ENCODE peak calls at places on chromosomes 2 and 18, in four cellular contexts. P is K562, Y is SK-N-SH, O is GM12878. I is an unnamed sample.
A peak's percentile ranks its signal among the peaks of the same experiment; 100 is the strongest.

GRCh38 chr2:10688921-10689807 is 611 bp downstream of the NOL10 start:
- DNase-seq in P (peak; percentile 41), O (no peak), Y (no peak), I (no peak)

GRCh38 chr2:196073521-196073920 is 4.9 kb upstream of the DNAH7 start:
- DNase-seq in O (no peak), P (no peak), Y (no peak), I (no peak)

GRCh38 chr2:3209258-3209657 is 168.4 kb downstream of the EIPR1 start:
- DNase-seq in Y (no peak), O (no peak), P (no peak), I (no peak)

GRCh38 chr2:219022616-219023015 is 18.7 kb downstream of the CFAP65 start:
- DNase-seq in O (no peak), P (no peak), Y (no peak), I (no peak)

GRCh38 chr2:197911667-197912066 is 107.3 kb downstream of the PLCL1 start:
- DNase-seq in P (no peak), Y (no peak), O (no peak), I (no peak)

GRCh38 chr2:142325870-142326269 is 195.1 kb upstream of the LRP1B start:
- DNase-seq in Y (no peak), O (no peak), P (no peak), I (no peak)

GRCh38 chr2:201972621-201973255 is 60.9 kb upstream of the FZD7 start:
- DNase-seq in O (no peak), Y (no peak), P (no peak), I (no peak)

GRCh38 chr2:85920810-85921545 is 32.2 kb upstream of the ST3GAL5 start:
- DNase-seq in P (no peak), Y (no peak), O (no peak), I (no peak)

GRCh38 chr2:188721231-188721630 is 252.9 kb upstream of the COL3A1 start:
- DNase-seq in Y (no peak), P (no peak), O (no peak), I (no peak)

GRCh38 chr2:10320933-10321332 is 18.2 kb downstream of the HPCAL1 start:
- DNase-seq in O (no peak), P (no peak), Y (no peak), I (no peak)

GRCh38 chr2:10103179-10103578 is 19.4 kb upstream of the RRM2 start:
- DNase-seq in O (no peak), P (peak; percentile 50), Y (no peak), I (no peak)

GRCh38 chr2:42053791-42054656 is 6.2 kb downstream of the PKDCC start:
- DNase-seq in Y (no peak), P (no peak), O (no peak), I (peak; percentile 55)

GRCh38 chr2:165810418-165810817 is 16.4 kb upstream of the GALNT3 start:
- DNase-seq in O (no peak), Y (no peak), P (peak; percentile 12), I (no peak)

GRCh38 chr18:456361-456821 is 44.1 kb downstream of the COLEC12 start:
- DNase-seq in P (no peak), Y (no peak), O (no peak), I (no peak)

GRCh38 chr2:202494300-202494699 is 118.2 kb downstream of the BMPR2 start:
- DNase-seq in Y (peak; percentile 72), O (no peak), P (no peak), I (peak; percentile 98)

GRCh38 chr2:176527141-176527901 is 258.1 kb downstream of the MTX2 start:
- DNase-seq in O (no peak), Y (no peak), P (no peak), I (no peak)

GRCh38 chr2:229454934-229455631 is 184.0 kb upstream of the PID1 start:
- DNase-seq in O (no peak), Y (no peak), P (no peak), I (no peak)

GRCh38 chr2:37768491-37768925 is 97.1 kb upstream of the CDC42EP3 start:
- DNase-seq in Y (peak; percentile 12), P (no peak), O (no peak), I (peak; percentile 25)

GRCh38 chr2:76210551-76210950 is 499.8 kb upstream of the GCFC2 start:
- DNase-seq in P (no peak), Y (no peak), O (no peak), I (no peak)

GRCh38 chr2:229133155-229133772 is 137.8 kb downstream of the PID1 start:
- DNase-seq in O (no peak), Y (peak; percentile 35), P (no peak), I (peak; percentile 18)

GRCh38 chr2:27370816-27371620 is 602 bp downstream of the SNX17 start:
- DNase-seq in P (peak; percentile 84), Y (peak; percentile 44), O (peak; percentile 32), I (no peak)

GRCh38 chr2:41926614-41927580 is 120.9 kb upstream of the PKDCC start:
- DNase-seq in Y (no peak), O (no peak), P (no peak), I (no peak)

GRCh38 chr2:46954951-46955571 is 39.5 kb upstream of the MCFD2 start:
- DNase-seq in P (peak; percentile 80), Y (no peak), O (no peak), I (peak; percentile 92)

GRCh38 chr2:228819701-228820100 is 451.4 kb downstream of the PID1 start:
- DNase-seq in Y (no peak), O (no peak), P (no peak), I (no peak)

GRCh38 chr2:113822087-113822805 is 65.8 kb upstream of the SLC35F5 start:
- DNase-seq in O (no peak), P (peak; percentile 53), Y (no peak), I (no peak)

GRCh38 chr2:209431701-209432100 is 7.9 kb downstream of the MAP2 start:
- DNase-seq in O (no peak), P (no peak), Y (no peak), I (no peak)
- TF ChIP-seq MXI1 in O (no peak), P (no peak), Y (no peak), I (no peak)

GRCh38 chr2:64913357-64913869 is 75.8 kb upstream of the SLC1A4 start:
- DNase-seq in O (no peak), P (peak; percentile 43), Y (peak; percentile 20), I (peak; percentile 47)
- TF ChIP-seq MXI1 in O (no peak), P (no peak), Y (no peak), I (no peak)

DNA sequence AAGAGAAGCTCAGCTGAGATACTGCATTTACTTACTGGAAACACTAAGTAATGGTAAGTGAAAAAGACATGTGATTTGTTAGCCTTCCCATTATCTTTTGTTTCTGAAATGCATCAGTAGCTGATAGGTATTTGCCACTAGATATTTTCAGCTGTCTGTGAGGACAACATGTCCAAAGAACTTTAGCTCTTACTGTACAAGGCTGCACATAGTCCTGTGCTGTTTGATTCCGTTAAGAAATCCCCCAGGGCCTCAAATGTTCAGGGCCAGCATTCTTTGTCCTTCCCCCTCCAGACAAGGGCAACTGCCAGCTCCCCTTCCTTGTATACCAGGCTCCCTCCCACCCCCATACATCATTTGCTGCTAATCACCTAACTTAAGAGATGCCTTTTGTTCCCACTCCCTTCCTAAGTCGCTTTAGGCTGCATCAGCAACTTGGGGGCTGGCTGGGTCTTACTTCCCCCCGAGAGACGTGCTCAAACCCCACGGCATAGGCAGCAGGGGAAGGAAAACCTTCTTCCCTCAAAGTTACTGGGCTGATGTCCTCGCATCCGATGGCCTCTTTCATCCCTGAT is 138.7 kb downstream of the CDH20 start:
- DNase-seq in O (no peak), Y (no peak), P (no peak), I (no peak)
- TF ChIP-seq MXI1 in O (no peak), Y (no peak), P (no peak), I (no peak)

GRCh38 chr18:32469190-32469611 is 1.5 kb downstream of the GAREM1 start:
- DNase-seq in Y (peak; percentile 66), O (no peak), P (peak; percentile 4), I (peak; percentile 41)
- TF ChIP-seq MXI1 in Y (peak; percentile 48), O (no peak), P (no peak), I (no peak)

GRCh38 chr18:49021433-49022129 is 70.8 kb upstream of the SMAD7 start:
- DNase-seq in Y (peak; percentile 67), O (peak; percentile 15), P (peak; percentile 70), I (peak; percentile 82)
- TF ChIP-seq MXI1 in Y (no peak), O (no peak), P (no peak), I (peak; percentile 31)

GRCh38 chr2:54952425-54952824 is 97.8 kb downstream of the RTN4 start:
- DNase-seq in Y (no peak), P (peak; percentile 81), O (no peak), I (no peak)

GRCh38 chr2:54950811-54951210 is 99.4 kb downstream of the RTN4 start:
- DNase-seq in P (no peak), O (no peak), Y (no peak), I (no peak)

GRCh38 chr2:54954158-54954557 is 96.1 kb downstream of the RTN4 start:
- DNase-seq in Y (no peak), O (no peak), P (no peak), I (no peak)

GRCh38 chr2:54954705-54955357 is 95.4 kb downstream of the RTN4 start:
- DNase-seq in Y (peak; percentile 36), O (no peak), P (peak; percentile 56), I (no peak)

GRCh38 chr2:54952978-54953456 is 97.2 kb downstream of the RTN4 start:
- DNase-seq in O (no peak), P (no peak), Y (no peak), I (no peak)
- TF ChIP-seq MXI1 in O (no peak), P (no peak), Y (no peak), I (no peak)

GRCh38 chr18:44884446-44884845 is 203.8 kb downstream of the SETBP1 start:
- DNase-seq in P (no peak), Y (no peak), O (no peak), I (no peak)
- TF ChIP-seq MXI1 in P (no peak), Y (no peak), O (no peak), I (no peak)

GRCh38 chr2:239926587-239927234 is 98.4 kb downstream of the NDUFA10 start:
- DNase-seq in O (no peak), P (peak; percentile 34), Y (no peak), I (no peak)

GRCh38 chr2:239927424-239927981 is 97.6 kb downstream of the NDUFA10 start:
- DNase-seq in O (no peak), Y (no peak), P (peak; percentile 77), I (peak; percentile 75)

GRCh38 chr2:239930378-239930777 is 94.8 kb downstream of the NDUFA10 start:
- DNase-seq in Y (no peak), O (no peak), P (no peak), I (no peak)

GRCh38 chr2:239929504-239929903 is 95.6 kb downstream of the NDUFA10 start:
- DNase-seq in Y (no peak), P (no peak), O (no peak), I (no peak)

DNA sequence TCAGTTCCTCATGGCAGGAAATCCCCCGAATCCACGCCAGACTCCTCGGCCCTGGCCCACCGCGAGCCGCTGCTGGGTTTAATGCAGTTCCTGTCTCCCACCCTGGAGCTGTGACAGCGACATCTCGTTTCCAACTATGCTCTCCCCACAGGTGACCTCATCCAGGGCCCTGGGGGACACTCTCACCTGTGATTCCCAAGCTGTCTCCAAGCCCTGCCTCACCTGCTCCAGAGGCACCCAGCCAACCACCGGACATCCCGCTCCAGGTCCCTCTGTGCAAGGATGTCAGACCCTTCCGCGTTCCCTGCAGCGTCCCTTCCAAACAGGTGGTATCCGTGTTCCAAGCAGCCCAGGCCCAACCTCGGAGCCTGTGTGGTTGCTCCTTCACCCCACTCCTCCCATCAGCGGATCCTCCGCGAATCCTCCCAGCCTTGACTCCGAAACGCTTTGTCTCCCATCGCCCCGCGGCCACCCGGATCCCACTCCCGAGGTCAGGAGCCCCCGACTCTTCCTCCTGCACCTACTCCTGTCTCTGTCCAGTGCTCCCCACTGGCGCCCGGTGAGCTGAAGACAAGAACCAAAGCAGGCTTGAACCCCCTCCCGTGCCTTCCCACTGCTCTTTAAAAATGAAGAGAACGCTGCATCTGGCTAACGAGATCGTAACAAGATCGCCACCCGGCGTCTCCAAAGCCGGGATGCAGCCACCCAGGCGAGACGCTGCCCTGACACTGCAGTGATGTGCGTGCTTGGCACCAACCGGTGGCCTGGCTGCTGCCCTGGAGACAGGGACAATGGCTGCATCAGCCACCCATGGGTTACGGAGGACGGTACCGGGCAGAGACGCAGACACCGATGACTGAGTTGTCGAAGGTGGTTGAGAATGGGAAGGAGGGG is 96.4 kb downstream of the NDUFA10 start:
- DNase-seq in Y (no peak), P (no peak), O (no peak), I (no peak)
- TF ChIP-seq MXI1 in Y (no peak), P (no peak), O (no peak), I (no peak)

I was measured in HepG2.